ENCODE peak calls at places on chromosomes 7 and 10, in ten cellular contexts. Q is caudate nucleus; H is stimulated activated CD4-positive, alpha-beta T cell treated with anti-CD3 and anti-CD28 coated beads, Interleukin-1b, Interleukin-23, amount 100 ng/mL, for 4 hours; J is nucleus accumbens; A is GM13977; E is stimulated activated CD8-positive, alpha-beta memory T cell treated with anti-CD3 and anti-CD28 coated beads, Interleukin-15, amount 100 ng/mL, for 1 hour; F is NCI-H2081; Z is islet precursor cell; N is fibroblast of lung; L is NCI-H748 treated with DMSO at 0.1 percent for 48 hours. M is an unnamed sample.

GRCh38 chr10:62669351-62669750 is 135.2 kb upstream of the ADO start:
- DNase-seq in H (no peak), N (no peak), Z (no peak), J (no peak), L (no peak), Q (no peak), A (no peak), E (no peak), F (no peak), M (no peak)

GRCh38 chr7:1466524-1467271 is 7.4 kb upstream of the MICALL2 start:
- DNase-seq in H (no peak), Z (peak), F (no peak), J (no peak), Q (no peak), E (no peak), A (no peak), L (no peak), N (peak), M (no peak)

GRCh38 chr7:14233898-14234174 is 244.4 kb upstream of the ETV1 start:
- DNase-seq in N (no peak), J (no peak), Q (no peak), E (no peak), L (no peak), A (no peak), H (no peak), Z (no peak), F (peak), M (no peak)

GRCh38 chr7:142813262-142813661 is 41.6 kb upstream of the EPHB6 start:
- DNase-seq in N (no peak), Z (peak), J (no peak), H (no peak), A (no peak), F (no peak), E (no peak), Q (no peak), L (no peak), M (no peak)

GRCh38 chr10:24008164-24009066 is 200.5 kb upstream of the KIAA1217 start:
- DNase-seq in F (no peak), Q (no peak), H (no peak), J (no peak), Z (peak), E (no peak), N (peak), L (no peak), A (no peak), M (no peak)

GRCh38 chr7:39609084-39609461 is 14.3 kb upstream of the RALA start:
- DNase-seq in L (no peak), N (peak), Q (no peak), J (no peak), E (no peak), H (no peak), Z (no peak), F (no peak), A (no peak), M (no peak)

GRCh38 chr10:122192142-122192541 is 79.0 kb upstream of the BTBD16 start:
- DNase-seq in N (no peak), A (no peak), J (no peak), E (no peak), L (no peak), Q (no peak), H (no peak), Z (peak), F (no peak), M (no peak)

GRCh38 chr10:132708441-132708840 is 77.5 kb downstream of the NKX6-2 start:
- DNase-seq in L (no peak), J (peak), Q (no peak), H (no peak), F (no peak), E (no peak), Z (peak), A (no peak), N (no peak), M (no peak)

GRCh38 chr7:150378853-150379589 is at the start of gene ZNF775:
- DNase-seq in F (peak), L (peak), A (peak), H (peak), J (peak), E (peak), Z (peak), Q (no peak), N (peak), M (peak)

GRCh38 chr7:92751902-92752901 is 84.2 kb downstream of the CDK6 start:
- DNase-seq in Q (no peak), N (peak), E (no peak), Z (no peak), L (no peak), H (no peak), J (no peak), F (no peak), A (no peak), M (no peak)

GRCh38 chr7:27225005-27225934 is 17.3 kb upstream of the EVX1 start:
- DNase-seq in H (no peak), J (no peak), A (no peak), N (no peak), F (no peak), E (no peak), Q (no peak), Z (peak), L (no peak), M (no peak)